ENCODE peak calls at places on chromosome 7, in four cellular contexts. O, K, T and C are unnamed samples.
A peak's percentile ranks its signal among the peaks of the same experiment; 100 is the strongest.

GRCh38 chr7:41685684-41686083 is 17.2 kb downstream of the INHBA start:
- DNase-seq in O (no peak), K (no peak), T (no peak), C (no peak)

GRCh38 chr7:3943779-3944520 is 642.9 kb downstream of the SDK1 start:
- DNase-seq in O (no peak), K (no peak), T (no peak), C (no peak)

GRCh38 chr7:11127112-11127785 is 153.6 kb downstream of the PHF14 start:
- DNase-seq in O (no peak), K (no peak), T (no peak), C (no peak)

GRCh38 chr7:15326044-15326644 is 235.7 kb downstream of the AGMO start:
- DNase-seq in O (no peak), K (peak; percentile 9), T (peak; percentile 43), C (no peak)

GRCh38 chr7:44867073-44867990 is 18.0 kb downstream of the PURB start:
- DNase-seq in O (no peak), K (peak; percentile 95), T (no peak), C (no peak)

GRCh38 chr7:116809636-116810266 is 52.6 kb upstream of the CAPZA2 start:
- DNase-seq in O (no peak), K (peak; percentile 42), T (peak; percentile 80), C (no peak)

GRCh38 chr7:70040971-70041766 is 442.9 kb downstream of the AUTS2 start:
- DNase-seq in O (no peak), K (no peak), T (peak; percentile 31), C (no peak)

GRCh38 chr7:141563956-141564623 is 12.9 kb downstream of the AGK start:
- DNase-seq in O (peak; percentile 60), K (no peak), T (peak; percentile 14), C (no peak)

GRCh38 chr7:119472398-119473038 is 800.5 kb upstream of the KCND2 start:
- DNase-seq in O (peak; percentile 58), K (no peak), T (no peak), C (no peak)

GRCh38 chr7:68207676-68208075 is 1211.0 kb downstream of the TYW1 start:
- DNase-seq in O (no peak), K (no peak), T (no peak), C (no peak)

GRCh38 chr7:101971457-101971856 is 154.0 kb downstream of the CUX1 start:
- DNase-seq in O (no peak), K (no peak), T (no peak), C (no peak)

GRCh38 chr7:91565499-91566331 is 301.5 kb downstream of the FZD1 start:
- DNase-seq in O (no peak), K (no peak), T (no peak), C (no peak)

GRCh38 chr7:123747620-123748141 is 1.1 kb downstream of the WASL start:
- DNase-seq in O (peak; percentile 90), K (peak; percentile 86), T (peak; percentile 75), C (no peak)

GRCh38 chr7:132758983-132759382 is 182.7 kb upstream of the PLXNA4 start:
- DNase-seq in O (no peak), K (no peak), T (no peak), C (no peak)

GRCh38 chr7:16046045-16046444 is 359.6 kb upstream of the MEOX2 start:
- DNase-seq in O (no peak), K (no peak), T (no peak), C (no peak)

GRCh38 chr7:5750026-5750425 is 31.4 kb downstream of the RNF216 start:
- DNase-seq in O (no peak), K (no peak), T (no peak), C (no peak)

GRCh38 chr7:141276031-141276430 is 202.2 kb downstream of the TMEM178B start:
- DNase-seq in O (no peak), K (no peak), T (no peak), C (no peak)

GRCh38 chr7:157568785-157569584 is 232.2 kb downstream of the DNAJB6 start:
- DNase-seq in O (peak; percentile 81), K (peak; percentile 39), T (peak; percentile 62), C (no peak)

GRCh38 chr7:116173051-116174028 is 37.0 kb upstream of the TES start:
- DNase-seq in O (no peak), K (no peak), T (peak; percentile 49), C (no peak)

GRCh38 chr7:7002416-7003062 is 176.5 kb upstream of the CCZ1B start:
- DNase-seq in O (peak; percentile 66), K (no peak), T (peak; percentile 19), C (no peak)

GRCh38 chr7:111086532-111086931 is 4.4 kb upstream of the LRRN3 start:
- DNase-seq in O (no peak), K (no peak), T (no peak), C (no peak)

GRCh38 chr7:48441848-48442492 is 270.7 kb downstream of the ABCA13 start:
- DNase-seq in O (no peak), K (no peak), T (no peak), C (no peak)

GRCh38 chr7:11343818-11344413 is 370.2 kb downstream of the PHF14 start:
- DNase-seq in O (no peak), K (peak; percentile 14), T (peak; percentile 60), C (no peak)

GRCh38 chr7:100642534-100642907 is 1.2 kb upstream of the TFR2 start:
- DNase-seq in O (peak; percentile 70), K (no peak), T (no peak), C (no peak)

GRCh38 chr7:25847331-25848070 is 304.5 kb upstream of the NFE2L3 start:
- DNase-seq in O (no peak), K (peak; percentile 73), T (no peak), C (no peak)

GRCh38 chr7:106247827-106248201 is 37.0 kb downstream of the NAMPT start:
- DNase-seq in O (no peak), K (no peak), T (no peak), C (no peak)

GRCh38 chr7:47422631-47423030 is 159.3 kb downstream of the TNS3 start:
- DNase-seq in O (no peak), K (no peak), T (no peak), C (no peak)

GRCh38 chr7:128027485-128027980 is 3.7 kb downstream of the LRRC4 start:
- DNase-seq in O (no peak), K (no peak), T (peak; percentile 82), C (no peak)

GRCh38 chr7:76316984-76317781 is 14.7 kb downstream of the HSPB1 start:
- DNase-seq in O (no peak), K (no peak), T (no peak), C (no peak)

GRCh38 chr7:53602817-53603418 is 567.5 kb downstream of the POM121L12 start:
- DNase-seq in O (peak; percentile 76), K (no peak), T (no peak), C (no peak)

GRCh38 chr7:55185321-55185802 is 166.5 kb downstream of the EGFR start:
- DNase-seq in O (no peak), K (no peak), T (no peak), C (no peak)

GRCh38 chr7:71019703-71020102 is 112.2 kb upstream of the GALNT17 start:
- DNase-seq in O (no peak), K (no peak), T (no peak), C (no peak)

GRCh38 chr7:30159698-30160143 is 24.9 kb downstream of the MTURN start:
- DNase-seq in O (peak; percentile 72), K (peak; percentile 7), T (no peak), C (no peak)

GRCh38 chr7:107948645-107949442 is 54.1 kb downstream of the LAMB1 start:
- DNase-seq in O (no peak), K (peak; percentile 93), T (no peak), C (no peak)

GRCh38 chr7:4119848-4120247 is 562.2 kb upstream of the FOXK1 start:
- DNase-seq in O (no peak), K (no peak), T (no peak), C (no peak)

GRCh38 chr7:102234801-102235550 is 51.7 kb upstream of the SH2B2 start:
- DNase-seq in O (no peak), K (no peak), T (no peak), C (no peak)

GRCh38 chr7:140557809-140558518 is 78.7 kb upstream of the MKRN1 start:
- DNase-seq in O (no peak), K (no peak), T (no peak), C (no peak)

GRCh38 chr7:132451161-132451560 is 125.1 kb downstream of the PLXNA4 start:
- DNase-seq in O (no peak), K (no peak), T (no peak), C (no peak)

GRCh38 chr7:150627959-150628358 is 4.2 kb downstream of the GIMAP6 start:
- DNase-seq in O (no peak), K (no peak), T (no peak), C (no peak)

GRCh38 chr7:19102884-19103283 is 14.6 kb downstream of the TWIST1 start:
- DNase-seq in O (no peak), K (no peak), T (no peak), C (no peak)

GRCh38 chr7:8296362-8296659 is 34.3 kb upstream of the ICA1 start:
- DNase-seq in O (no peak), K (no peak), T (no peak), C (no peak)
- TF ChIP-seq CTCF in O (no peak), K (no peak), T (no peak), C (no peak)

DNA sequence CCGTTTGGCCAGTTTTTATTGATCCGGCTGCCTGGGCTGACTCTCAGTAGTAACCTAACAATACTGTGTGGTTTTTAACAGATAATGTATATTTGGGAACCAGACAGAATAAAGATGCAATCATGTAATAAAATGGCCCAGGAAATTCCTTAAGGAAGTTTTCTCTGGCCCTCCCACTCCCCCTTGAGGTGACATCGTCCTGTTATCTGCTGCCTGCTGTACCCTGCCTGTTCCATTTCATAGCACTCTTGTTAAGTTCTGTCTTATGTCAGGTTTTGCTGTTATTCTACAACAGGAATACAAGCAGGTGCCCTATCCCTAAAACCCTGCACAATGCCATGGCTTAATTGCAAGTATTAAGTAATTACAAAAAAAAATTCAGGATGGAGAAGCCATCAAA is 12.5 kb downstream of the ITGB8 start:
- DNase-seq in O (peak; percentile 58), K (no peak), T (peak; percentile 15), C (no peak)
- TF ChIP-seq CTCF in O (peak; percentile 68), K (peak; percentile 57), T (peak; percentile 52), C (peak; percentile 37)

GRCh38 chr7:74023786-74024185 is 4.2 kb upstream of the ELN start:
- DNase-seq in O (no peak), K (no peak), T (no peak), C (no peak)

GRCh38 chr7:74022507-74022906 is 5.5 kb upstream of the ELN start:
- DNase-seq in O (no peak), K (no peak), T (no peak), C (no peak)

GRCh38 chr7:74021546-74022320 is 6.2 kb upstream of the ELN start:
- DNase-seq in O (no peak), K (no peak), T (no peak), C (no peak)

GRCh38 chr7:74025146-74025545 is 2.8 kb upstream of the ELN start:
- DNase-seq in O (no peak), K (no peak), T (no peak), C (no peak)

GRCh38 chr7:74023037-74023436 is 4.9 kb upstream of the ELN start:
- DNase-seq in O (peak; percentile 65), K (peak; percentile 51), T (no peak), C (peak; percentile 89)
- TF ChIP-seq CTCF in O (no peak), K (peak; percentile 36), T (no peak), C (peak; percentile 32)

GRCh38 chr7:105024734-105025133 is 10.7 kb downstream of the KMT2E start:
- DNase-seq in O (no peak), K (no peak), T (no peak), C (no peak)
- TF ChIP-seq CTCF in O (no peak), K (no peak), T (no peak), C (no peak)